ENCODE peak calls at places on chromosomes 3 and 15, in four cellular contexts. J, Y, E and M are unnamed samples.

GRCh38 chr3:186413615-186414415 is 51.8 kb upstream of the DGKG start:
- DNase-seq in J (no peak), Y (no peak), E (no peak), M (no peak)

GRCh38 chr3:64295594-64295993 is 70.3 kb upstream of the PRICKLE2 start:
- DNase-seq in J (no peak), Y (no peak), E (no peak), M (peak)

GRCh38 chr3:163362154-163362553 is 1716.1 kb downstream of the SI start:
- DNase-seq in J (no peak), Y (no peak), E (no peak), M (no peak)

GRCh38 chr3:64867204-64867603 is 179.4 kb upstream of the ADAMTS9 start:
- DNase-seq in J (no peak), Y (no peak), E (no peak), M (no peak)

GRCh38 chr3:23036728-23037127 is 166.4 kb upstream of the UBE2E2 start:
- DNase-seq in J (no peak), Y (no peak), E (no peak), M (no peak)

GRCh38 chr3:47536221-47536891 is 22.8 kb upstream of the ELP6 start:
- DNase-seq in J (no peak), Y (no peak), E (no peak), M (no peak)

GRCh38 chr3:100354850-100355249 is 20.3 kb downstream of the NIT2 start:
- DNase-seq in J (no peak), Y (no peak), E (no peak), M (no peak)

GRCh38 chr3:47907784-47908183 is 104.8 kb downstream of the DHX30 start:
- DNase-seq in J (no peak), Y (no peak), E (no peak), M (no peak)

GRCh38 chr3:126201168-126201567 is 20.8 kb upstream of the ALDH1L1 start:
- DNase-seq in J (no peak), Y (no peak), E (no peak), M (no peak)

GRCh38 chr3:127002195-127003174 is 19.6 kb downstream of the PLXNA1 start:
- DNase-seq in J (no peak), Y (no peak), E (no peak), M (peak)

GRCh38 chr3:176663819-176664218 is 533.5 kb downstream of the TBL1XR1 start:
- DNase-seq in J (no peak), Y (no peak), E (no peak), M (peak)

GRCh38 chr3:46925585-46925934 is 48.0 kb downstream of the PTH1R start:
- DNase-seq in J (no peak), Y (no peak), E (no peak), M (no peak)

GRCh38 chr15:101398247-101398646 is 91.3 kb downstream of the PCSK6 start:
- DNase-seq in J (no peak), Y (no peak), E (no peak), M (no peak)

GRCh38 chr3:107035176-107035575 is 342.1 kb upstream of the CCDC54 start:
- DNase-seq in J (no peak), Y (no peak), E (no peak), M (no peak)

GRCh38 chr3:61236556-61236955 is 14.7 kb downstream of the FHIT start:
- DNase-seq in J (no peak), Y (no peak), E (no peak), M (no peak)

GRCh38 chr15:58462547-58462946 is 30.8 kb downstream of the LIPC start:
- DNase-seq in J (no peak), Y (no peak), E (no peak), M (no peak)

GRCh38 chr3:141929341-141929995 is 53.0 kb downstream of the ATP1B3 start:
- DNase-seq in J (no peak), Y (no peak), E (no peak), M (no peak)

GRCh38 chr3:124883766-124884473 is 3.2 kb downstream of the ITGB5 start:
- DNase-seq in J (no peak), Y (no peak), E (no peak), M (peak)

GRCh38 chr3:29064085-29064484 is 216.8 kb upstream of the RBMS3 start:
- DNase-seq in J (no peak), Y (no peak), E (no peak), M (peak)

GRCh38 chr15:28891588-28891987 is 5.8 kb downstream of the APBA2 start:
- DNase-seq in J (no peak), Y (no peak), E (no peak), M (peak)

GRCh38 chr15:53987480-53987879 is 9.2 kb downstream of the UNC13C start:
- DNase-seq in J (no peak), Y (no peak), E (no peak), M (no peak)

GRCh38 chr3:34703058-34703457 is 904.6 kb downstream of the PDCD6IP start:
- DNase-seq in J (no peak), Y (no peak), E (no peak), M (no peak)

GRCh38 chr3:196055683-196056270 is 26.1 kb downstream of the TFRC start:
- DNase-seq in J (no peak), Y (no peak), E (no peak), M (peak)

GRCh38 chr3:127986803-127987202 is 65.4 kb upstream of the SEC61A1 start:
- DNase-seq in J (no peak), Y (no peak), E (no peak), M (no peak)

GRCh38 chr15:51759557-51760070 is 8.2 kb downstream of the TMOD2 start:
- DNase-seq in J (no peak), Y (no peak), E (no peak), M (peak)

GRCh38 chr15:66047321-66048024 is 178.2 kb downstream of the RAB11A start:
- DNase-seq in J (no peak), Y (no peak), E (no peak), M (no peak)

GRCh38 chr3:188649521-188649920 is 495.6 kb downstream of the LPP start:
- DNase-seq in J (no peak), Y (no peak), E (no peak), M (peak)

GRCh38 chr15:65044724-65045481 is at the start of gene SLC51B:
- DNase-seq in J (no peak), Y (no peak), E (no peak), M (no peak)

GRCh38 chr15:26772588-26773484 is at the start of gene GABRB3:
- DNase-seq in J (no peak), Y (no peak), E (no peak), M (no peak)

GRCh38 chr3:9175421-9175820 is 74.0 kb downstream of the SRGAP3 start:
- DNase-seq in J (no peak), Y (no peak), E (no peak), M (peak)

GRCh38 chr3:184688251-184688851 is 23.5 kb downstream of the MAGEF1 start:
- DNase-seq in J (no peak), Y (no peak), E (no peak), M (peak)

GRCh38 chr15:101210466-101210865 is 41.4 kb downstream of the CHSY1 start:
- DNase-seq in J (no peak), Y (no peak), E (no peak), M (no peak)

GRCh38 chr3:45783667-45784066 is 12.7 kb downstream of the SLC6A20 start:
- DNase-seq in J (no peak), Y (no peak), E (no peak), M (no peak)